ENCODE peak calls at places on chromosomes 4 and X, in six cellular contexts. O, B, F, T, C and Z are unnamed samples.

GRCh38 chrX:40105791-40106676 is 8.3 kb upstream of the BCOR start:
- DNase-seq in O (peak; percentile 75), B (peak; percentile 52), F (peak; percentile 74), T (no peak), C (no peak), Z (peak; percentile 78)

GRCh38 chr4:38149472-38149871 is 189.3 kb downstream of the PTTG2 start:
- DNase-seq in O (no peak), B (no peak), F (no peak), T (peak; percentile 6), C (no peak), Z (no peak)

GRCh38 chr4:140858897-140859296 is 102.7 kb upstream of the TBC1D9 start:
- DNase-seq in O (no peak), B (no peak), F (no peak), T (no peak), C (no peak), Z (no peak)

GRCh38 chr4:159071969-159072765 is 30.7 kb upstream of the RAPGEF2 start:
- DNase-seq in O (no peak), B (no peak), F (no peak), T (no peak), C (no peak), Z (no peak)

GRCh38 chr4:164358400-164358799 is 395.5 kb upstream of the SMIM31 start:
- DNase-seq in O (no peak), B (no peak), F (no peak), T (no peak), C (no peak), Z (no peak)

GRCh38 chr4:139607302-139608060 is 51.5 kb upstream of the SETD7 start:
- DNase-seq in O (no peak), B (no peak), F (no peak), T (no peak), C (no peak), Z (no peak)

GRCh38 chrX:39253551-39253950 is 452.3 kb downstream of the MID1IP1 start:
- DNase-seq in O (no peak), B (no peak), F (no peak), T (no peak), C (no peak), Z (no peak)

GRCh38 chr4:186765138-186765537 is 41.5 kb upstream of the FAT1 start:
- DNase-seq in O (no peak), B (peak; percentile 36), F (peak; percentile 31), T (no peak), C (peak; percentile 73), Z (peak; percentile 82)

GRCh38 chr4:5956285-5957021 is 61.8 kb downstream of the C4orf50 start:
- DNase-seq in O (no peak), B (no peak), F (no peak), T (no peak), C (peak; percentile 11), Z (no peak)

GRCh38 chr4:20253799-20254409 is 2.2 kb downstream of the SLIT2 start:
- DNase-seq in O (peak; percentile 30), B (no peak), F (no peak), T (peak; percentile 69), C (no peak), Z (peak; percentile 12)

GRCh38 chrX:44012484-44013096 is 39.4 kb upstream of the NDP start:
- DNase-seq in O (no peak), B (peak; percentile 5), F (peak; percentile 77), T (peak; percentile 59), C (no peak), Z (peak; percentile 9)

GRCh38 chr4:104524026-104524425 is 29.3 kb upstream of the CXXC4 start:
- DNase-seq in O (no peak), B (no peak), F (no peak), T (no peak), C (no peak), Z (no peak)

GRCh38 chr4:76562161-76562560 is 127.1 kb downstream of the SHROOM3 start:
- DNase-seq in O (no peak), B (no peak), F (no peak), T (no peak), C (no peak), Z (no peak)

GRCh38 chr4:97367878-97368277 is 775.4 kb downstream of the STPG2 start:
- DNase-seq in O (no peak), B (no peak), F (peak; percentile 47), T (no peak), C (no peak), Z (no peak)

GRCh38 chrX:56783450-56783831 is 54.4 kb downstream of the NBDY start:
- DNase-seq in O (peak; percentile 89), B (no peak), F (no peak), T (peak; percentile 85), C (no peak), Z (peak; percentile 87)

GRCh38 chr4:6573551-6573950 is 1.4 kb upstream of the MAN2B2 start:
- DNase-seq in O (no peak), B (no peak), F (no peak), T (no peak), C (no peak), Z (no peak)

GRCh38 chrX:22634081-22634480 is 361.4 kb downstream of the CBLL2 start:
- DNase-seq in O (no peak), B (no peak), F (no peak), T (no peak), C (no peak), Z (no peak)

GRCh38 chrX:120839506-120839905 is 36.2 kb downstream of the CT47B1 start:
- DNase-seq in O (no peak), B (no peak), F (peak; percentile 5), T (no peak), C (no peak), Z (no peak)

GRCh38 chrX:120840826-120841225 is 34.8 kb downstream of the CT47B1 start:
- DNase-seq in O (no peak), B (no peak), F (peak; percentile 16), T (no peak), C (no peak), Z (no peak)
- H3K4me3 ChIP-seq in O (no peak overlapping the region), B (no peak overlapping the region), F (no peak overlapping the region), T (no peak overlapping the region), C (no peak overlapping the region), Z (no peak overlapping the region)

DNA sequence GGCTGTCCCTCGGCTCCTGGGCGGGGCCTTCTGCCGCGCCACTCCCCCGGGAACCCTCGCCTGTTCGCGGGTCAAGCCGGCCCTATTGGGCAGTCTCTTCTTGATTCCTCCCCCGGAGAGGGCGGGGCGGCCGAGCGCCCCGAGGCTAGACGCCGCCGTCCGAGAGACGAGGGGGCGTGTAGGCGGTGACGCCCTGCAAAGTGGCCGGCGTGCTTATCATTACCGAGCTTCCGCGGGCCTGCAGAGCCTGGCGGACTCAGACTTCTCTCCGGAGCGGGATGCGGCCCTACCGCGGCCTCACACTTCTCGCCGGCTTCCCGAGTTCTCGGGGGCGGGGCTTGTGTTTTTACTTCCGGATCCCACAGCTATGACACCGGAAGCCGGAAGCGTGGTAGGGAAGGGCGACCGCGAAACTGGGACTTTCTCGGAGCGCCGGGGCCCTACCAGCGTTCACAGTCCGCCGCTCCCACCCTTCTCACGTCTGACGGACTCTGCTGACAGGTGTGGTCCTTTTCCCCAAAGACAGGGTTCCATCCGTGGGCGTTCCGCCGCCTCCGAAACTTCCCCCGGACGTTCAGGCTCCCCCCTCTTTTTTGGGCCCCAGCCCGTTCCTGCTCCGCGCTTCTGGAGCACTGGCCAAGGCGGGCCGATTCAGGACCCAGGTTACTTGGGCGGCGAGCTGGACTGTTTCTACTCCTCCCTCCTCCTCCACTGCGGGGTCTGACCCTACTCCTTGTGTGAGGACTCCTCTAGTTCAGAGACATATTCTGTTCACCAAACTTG is at the start of gene IKBKG:
- DNase-seq in O (peak; percentile 92), B (peak; percentile 88), F (peak; percentile 95), T (peak; percentile 94), C (peak; percentile 77), Z (peak; percentile 92)
- TF ChIP-seq EP300 in O (no peak), B (peak; percentile 66), F (no peak), T (no peak), C (no peak), Z (no peak)

DNA sequence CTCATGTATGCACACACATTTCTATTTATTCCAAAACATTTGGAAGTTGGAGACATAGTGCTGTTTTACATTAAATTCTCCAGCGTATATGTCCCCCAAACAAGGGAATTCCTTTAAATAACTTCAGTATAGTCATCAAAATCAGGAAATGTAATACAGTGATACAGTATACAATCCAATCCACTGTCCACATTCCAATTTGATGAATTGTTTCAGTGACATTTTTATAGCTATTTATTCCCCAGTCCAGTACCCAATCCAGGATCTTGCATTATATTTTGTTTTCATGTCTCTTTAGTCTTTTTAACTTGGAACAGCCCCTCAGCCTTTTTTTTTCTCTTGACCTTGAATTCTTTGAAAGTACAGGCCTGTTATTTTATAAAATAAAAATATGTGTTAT is 233.0 kb downstream of the DKK2 start:
- DNase-seq in O (no peak), B (no peak), F (no peak), T (no peak), C (no peak), Z (no peak)
- H3K4me3 ChIP-seq in O (no peak overlapping the region), B (no peak overlapping the region), F (no peak overlapping the region), T (no peak overlapping the region), C (no peak overlapping the region), Z (no peak overlapping the region)

GRCh38 chrX:13022926-13023325 is 21.5 kb downstream of the FAM9C start:
- DNase-seq in O (no peak), B (no peak), F (no peak), T (no peak), C (no peak), Z (no peak)
- TF ChIP-seq EP300 in O (no peak), B (no peak), F (no peak), T (no peak), C (no peak), Z (no peak)